ENCODE peak calls at places on chromosomes 6 and 20, in eight cellular contexts. H, G, S, I, Q, Y, R and M are unnamed samples.

GRCh38 chr20:17468073-17468840 is 62.9 kb downstream of the BFSP1 start:
- DNase-seq in H (no peak), G (no peak), S (no peak), I (no peak), Q (no peak), Y (no peak), R (no peak), M (no peak)

GRCh38 chr6:87755697-87756671 is 54.0 kb upstream of the AKIRIN2 start:
- DNase-seq in H (no peak), G (no peak), S (peak; percentile 65), I (no peak), Q (no peak), Y (peak; percentile 38), R (no peak), M (no peak)

GRCh38 chr6:75149696-75150095 is 56.2 kb downstream of the COL12A1 start:
- DNase-seq in H (no peak), G (no peak), S (peak; percentile 59), I (no peak), Q (no peak), Y (no peak), R (no peak), M (no peak)

GRCh38 chr20:51511861-51512619 is 30.5 kb downstream of the NFATC2 start:
- DNase-seq in H (no peak), G (no peak), S (no peak), I (no peak), Q (no peak), Y (no peak), R (no peak), M (no peak)

GRCh38 chr6:123926000-123926399 is 122.3 kb downstream of the NKAIN2 start:
- DNase-seq in H (no peak), G (no peak), S (no peak), I (no peak), Q (no peak), Y (no peak), R (no peak), M (no peak)

GRCh38 chr6:15350386-15351083 is 104.7 kb downstream of the JARID2 start:
- DNase-seq in H (no peak), G (no peak), S (peak; percentile 53), I (no peak), Q (no peak), Y (peak; percentile 54), R (no peak), M (peak; percentile 11)

GRCh38 chr6:105835373-105835772 is 250.8 kb upstream of the PRDM1 start:
- DNase-seq in H (no peak), G (no peak), S (peak; percentile 23), I (no peak), Q (peak; percentile 14), Y (no peak), R (no peak), M (peak; percentile 11)

GRCh38 chr6:139291813-139292619 is at the start of gene TXLNB:
- DNase-seq in H (peak; percentile 62), G (peak; percentile 54), S (peak; percentile 94), I (peak; percentile 67), Q (no peak), Y (peak; percentile 48), R (no peak), M (no peak)

GRCh38 chr20:3616250-3616649 is 46.9 kb downstream of the GFRA4 start:
- DNase-seq in H (no peak), G (no peak), S (peak; percentile 22), I (no peak), Q (peak; percentile 26), Y (peak; percentile 64), R (no peak), M (no peak)

GRCh38 chr20:38764563-38765355 is 16.5 kb downstream of the ACTR5 start:
- DNase-seq in H (no peak), G (peak; percentile 24), S (peak; percentile 86), I (peak; percentile 11), Q (peak; percentile 73), Y (peak; percentile 83), R (no peak), M (no peak)

GRCh38 chr6:158817298-158818007 is 1.7 kb downstream of the EZR start:
- DNase-seq in H (no peak), G (no peak), S (peak; percentile 26), I (no peak), Q (no peak), Y (no peak), R (peak; percentile 40), M (peak; percentile 44)

GRCh38 chr20:61864481-61864880 is 201.2 kb downstream of the TAF4 start:
- DNase-seq in H (no peak), G (no peak), S (no peak), I (no peak), Q (no peak), Y (no peak), R (no peak), M (no peak)

GRCh38 chr20:21607971-21608735 is 94.3 kb upstream of the NKX2-2 start:
- DNase-seq in H (no peak), G (no peak), S (no peak), I (no peak), Q (no peak), Y (no peak), R (peak; percentile 99), M (peak; percentile 91)

GRCh38 chr6:24833711-24834386 is 35.1 kb upstream of the ARMH2 start:
- DNase-seq in H (no peak), G (no peak), S (no peak), I (no peak), Q (no peak), Y (no peak), R (no peak), M (no peak)

GRCh38 chr6:29593199-29593598 is 8.3 kb downstream of the OR2H2 start:
- DNase-seq in H (no peak), G (no peak), S (no peak), I (no peak), Q (no peak), Y (no peak), R (no peak), M (no peak)

GRCh38 chr20:51560042-51560441 is 17.5 kb upstream of the NFATC2 start:
- DNase-seq in H (no peak), G (no peak), S (no peak), I (no peak), Q (no peak), Y (no peak), R (no peak), M (no peak)

GRCh38 chr20:51012357-51012756 is 10.6 kb downstream of the KCNG1 start:
- DNase-seq in H (no peak), G (no peak), S (peak; percentile 19), I (no peak), Q (no peak), Y (no peak), R (no peak), M (no peak)

GRCh38 chr6:169810066-169810989 is 58.9 kb downstream of the ERMARD start:
- DNase-seq in H (no peak), G (no peak), S (no peak), I (no peak), Q (no peak), Y (no peak), R (no peak), M (no peak)

GRCh38 chr6:152218887-152219286 is 411.4 kb downstream of the ESR1 start:
- DNase-seq in H (no peak), G (no peak), S (no peak), I (no peak), Q (no peak), Y (no peak), R (no peak), M (no peak)

GRCh38 chr20:61765081-61765870 is 300.4 kb downstream of the TAF4 start:
- DNase-seq in H (no peak), G (no peak), S (no peak), I (no peak), Q (no peak), Y (no peak), R (no peak), M (no peak)

GRCh38 chr6:37766717-37767116 is 52.8 kb upstream of the ZFAND3 start:
- DNase-seq in H (no peak), G (no peak), S (no peak), I (no peak), Q (no peak), Y (no peak), R (no peak), M (no peak)

GRCh38 chr20:4026093-4026601 is 10.8 kb upstream of the RNF24 start:
- DNase-seq in H (no peak), G (no peak), S (peak; percentile 82), I (no peak), Q (no peak), Y (peak; percentile 82), R (no peak), M (no peak)

GRCh38 chr20:53001502-53002301 is 29.5 kb downstream of the TSHZ2 start:
- DNase-seq in H (no peak), G (no peak), S (no peak), I (no peak), Q (no peak), Y (no peak), R (no peak), M (no peak)

GRCh38 chr20:2408111-2408510 is 27.4 kb downstream of the TGM6 start:
- DNase-seq in H (no peak), G (no peak), S (no peak), I (no peak), Q (no peak), Y (no peak), R (no peak), M (no peak)

GRCh38 chr20:33687370-33687915 is 1.3 kb upstream of the E2F1 start:
- DNase-seq in H (no peak), G (no peak), S (peak; percentile 61), I (no peak), Q (no peak), Y (no peak), R (no peak), M (no peak)

GRCh38 chr20:48025061-48025515 is 239.8 kb upstream of the SULF2 start:
- DNase-seq in H (no peak), G (no peak), S (peak; percentile 76), I (no peak), Q (no peak), Y (peak; percentile 89), R (peak; percentile 84), M (no peak)

GRCh38 chr20:38667417-38667956 is 56.8 kb upstream of the SLC32A1 start:
- DNase-seq in H (no peak), G (no peak), S (no peak), I (no peak), Q (no peak), Y (no peak), R (no peak), M (no peak)

GRCh38 chr20:62287759-62288534 is 14.8 kb upstream of the ADRM1 start:
- DNase-seq in H (no peak), G (no peak), S (no peak), I (no peak), Q (no peak), Y (no peak), R (no peak), M (no peak)

GRCh38 chr6:108260126-108260808 is 573 bp downstream of the SNX3 start:
- DNase-seq in H (no peak), G (no peak), S (peak; percentile 65), I (peak; percentile 12), Q (peak; percentile 17), Y (peak; percentile 59), R (peak; percentile 29), M (peak; percentile 31)

GRCh38 chr20:33829636-33830035 is 18.5 kb downstream of the CHMP4B start:
- DNase-seq in H (no peak), G (no peak), S (no peak), I (no peak), Q (no peak), Y (no peak), R (no peak), M (no peak)